ENCODE peak calls at places on chromosomes 4 and X, in six cellular contexts. Q is brain microvascular endothelial cell, M is fibroblast of mammary gland, U is right atrium auricular region, R is tibial artery, K is GM12865. A is an unnamed sample.

GRCh38 chr4:180665994-180666818 is 1577.0 kb upstream of the TENM3 start:
- DNase-seq in Q (peak), U (no peak), M (peak), R (no peak), K (peak), A (peak)

GRCh38 chrX:153643431-153644351 is 3.3 kb upstream of the DUSP9 start:
- DNase-seq in R (no peak), Q (no peak), U (no peak), K (no peak), M (no peak), A (no peak)

GRCh38 chrX:111447298-111447697 is 35.3 kb upstream of the DCX start:
- DNase-seq in M (peak), U (no peak), Q (no peak), K (peak), R (no peak), A (peak)

GRCh38 chrX:153885968-153886903 is at the start of gene L1CAM:
- DNase-seq in U (no peak), M (no peak), Q (no peak), K (no peak), R (no peak), A (no peak)

GRCh38 chrX:117987376-117987775 is 129.2 kb downstream of the KLHL13 start:
- DNase-seq in K (no peak), R (no peak), U (no peak), M (peak), Q (no peak), A (no peak)

GRCh38 chr4:25486171-25486570 is 109.1 kb downstream of the ANAPC4 start:
- DNase-seq in U (no peak), R (no peak), M (no peak), K (no peak), Q (no peak), A (peak)

GRCh38 chrX:29634516-29634915 is 580.8 kb upstream of the MAGEB2 start:
- DNase-seq in Q (no peak), M (no peak), K (no peak), R (no peak), U (no peak), A (no peak)

GRCh38 chr4:73499996-73500765 is 18.6 kb downstream of the AFM start:
- DNase-seq in M (no peak), Q (no peak), R (no peak), U (no peak), K (no peak), A (peak)

GRCh38 chrX:47568656-47569295 is 7.8 kb downstream of the ARAF start:
- DNase-seq in R (no peak), K (peak), U (no peak), Q (no peak), M (peak), A (no peak)

GRCh38 chr4:52241916-52242315 is 190.8 kb downstream of the SPATA18 start:
- DNase-seq in U (no peak), M (no peak), R (no peak), K (no peak), Q (no peak), A (no peak)

GRCh38 chrX:57155171-57155570 is 18.0 kb upstream of the SPIN2A start:
- DNase-seq in U (no peak), M (no peak), K (no peak), Q (no peak), R (no peak), A (peak)

GRCh38 chr4:184856277-184856609 is 30.5 kb upstream of the ACSL1 start:
- DNase-seq in R (no peak), U (no peak), Q (no peak), K (peak), M (peak), A (no peak)

GRCh38 chr4:128830906-128831525 is 21.5 kb downstream of the JADE1 start:
- DNase-seq in Q (no peak), U (no peak), R (no peak), M (no peak), K (peak), A (no peak)

GRCh38 chr4:137124278-137124932 is 407.9 kb downstream of the PCDH18 start:
- DNase-seq in K (peak), M (peak), U (no peak), Q (peak), R (no peak), A (peak)

GRCh38 chr4:8507624-8508023 is 67.0 kb downstream of the TRMT44 start:
- DNase-seq in U (no peak), K (no peak), R (no peak), Q (no peak), M (peak), A (no peak)

GRCh38 chr4:129545599-129546278 is 449.8 kb downstream of the C4orf33 start:
- DNase-seq in Q (peak), R (peak), K (no peak), M (peak), U (peak), A (no peak)

GRCh38 chr4:173264245-173264959 is 69.8 kb downstream of the HMGB2 start:
- DNase-seq in K (peak), Q (peak), R (no peak), M (peak), U (no peak), A (peak)

GRCh38 chr4:10740227-10740626 is 55.7 kb upstream of the CLNK start:
- DNase-seq in U (no peak), Q (no peak), M (no peak), R (no peak), K (no peak), A (no peak)

GRCh38 chr4:174222266-174222872 is 61.1 kb downstream of the FBXO8 start:
- DNase-seq in R (no peak), Q (peak), M (peak), U (no peak), K (peak), A (peak)

GRCh38 chr4:41746025-41746439 is 2.5 kb downstream of the PHOX2B start:
- DNase-seq in U (no peak), R (no peak), K (no peak), M (no peak), Q (no peak), A (no peak)

GRCh38 chrX:50594788-50595187 is 124.2 kb upstream of the DGKK start:
- DNase-seq in K (no peak), R (no peak), Q (no peak), M (no peak), U (no peak), A (no peak)

GRCh38 chr4:69147334-69147733 is 51.1 kb downstream of the UGT2B7 start:
- DNase-seq in Q (no peak), M (no peak), R (no peak), U (no peak), K (no peak), A (no peak)

GRCh38 chrX:129433461-129433860 is 89.8 kb downstream of the SMARCA1 start:
- DNase-seq in Q (no peak), U (no peak), K (no peak), M (no peak), R (no peak), A (no peak)

GRCh38 chr4:102623622-102624021 is 122.5 kb downstream of the NFKB1 start:
- DNase-seq in R (no peak), Q (peak), M (peak), K (no peak), U (no peak), A (no peak)

GRCh38 chr4:150647008-150647407 is 65.1 kb downstream of the MAB21L2 start:
- DNase-seq in M (peak), U (no peak), Q (no peak), K (no peak), R (no peak), A (no peak)

GRCh38 chrX:14920196-14920595 is 47.0 kb downstream of the MOSPD2 start:
- DNase-seq in M (peak), U (no peak), Q (no peak), R (no peak), K (no peak), A (no peak)

GRCh38 chrX:43666301-43666912 is 10.3 kb downstream of the MAOA start:
- DNase-seq in M (no peak), K (no peak), Q (no peak), U (no peak), R (no peak), A (no peak)

GRCh38 chr4:85747871-85748491 is 273.0 kb downstream of the ARHGAP24 start:
- DNase-seq in R (no peak), U (no peak), Q (peak), M (peak), K (peak), A (peak)

GRCh38 chr4:39205476-39205875 is 23.1 kb downstream of the WDR19 start:
- DNase-seq in M (no peak), K (no peak), Q (no peak), U (no peak), R (no peak), A (no peak)

GRCh38 chr4:55321707-55322264 is 24.3 kb upstream of the SRD5A3 start:
- DNase-seq in U (peak), M (peak), K (peak), R (peak), Q (peak), A (peak)

DNA sequence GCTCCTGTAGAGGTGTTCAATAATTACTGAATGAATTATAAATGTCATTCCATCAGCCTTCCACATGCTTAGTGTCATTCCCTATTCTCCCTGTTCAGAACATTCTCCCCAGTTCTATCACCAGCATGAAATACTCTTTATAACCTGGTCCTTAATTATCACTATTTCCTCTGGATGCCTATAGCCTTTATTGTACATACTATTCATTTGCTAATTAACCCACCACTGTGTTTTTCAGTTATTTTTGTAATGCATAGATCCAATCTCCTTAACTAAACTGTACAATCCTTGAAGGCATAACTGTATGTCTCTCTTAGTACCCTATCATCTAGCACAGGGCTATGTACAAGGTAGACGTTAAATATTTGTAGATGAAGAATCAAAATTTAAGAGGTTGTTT is 1.2 kb downstream of the ABCB7 start:
- DNase-seq in M (no peak), Q (no peak), K (no peak), U (no peak), R (no peak), A (no peak)
- H3K4me3 ChIP-seq in M (no peak), Q (no peak), K (peak), U (no peak), R (no peak), A (no peak)

GRCh38 chrX:101973066-101973465 is 41.2 kb upstream of the ZMAT1 start:
- DNase-seq in K (no peak), M (no peak), U (no peak), Q (no peak), R (no peak), A (no peak)
- H3K4me3 ChIP-seq in K (no peak), M (no peak), U (no peak), Q (no peak), R (no peak), A (no peak)

GRCh38 chrX:71060127-71060526 is 8.0 kb downstream of the SNX12 start:
- DNase-seq in U (no peak), Q (no peak), R (no peak), M (no peak), K (no peak), A (no peak)

GRCh38 chrX:71053217-71053621 is 14.9 kb downstream of the SNX12 start:
- DNase-seq in K (peak), Q (peak), M (no peak), R (no peak), U (no peak), A (peak)

GRCh38 chrX:71052721-71053120 is 15.4 kb downstream of the SNX12 start:
- DNase-seq in M (no peak), U (no peak), K (peak), R (no peak), Q (no peak), A (no peak)

GRCh38 chrX:71058116-71058515 is 10.0 kb downstream of the SNX12 start:
- DNase-seq in U (no peak), K (no peak), Q (no peak), R (no peak), M (no peak), A (no peak)

DNA sequence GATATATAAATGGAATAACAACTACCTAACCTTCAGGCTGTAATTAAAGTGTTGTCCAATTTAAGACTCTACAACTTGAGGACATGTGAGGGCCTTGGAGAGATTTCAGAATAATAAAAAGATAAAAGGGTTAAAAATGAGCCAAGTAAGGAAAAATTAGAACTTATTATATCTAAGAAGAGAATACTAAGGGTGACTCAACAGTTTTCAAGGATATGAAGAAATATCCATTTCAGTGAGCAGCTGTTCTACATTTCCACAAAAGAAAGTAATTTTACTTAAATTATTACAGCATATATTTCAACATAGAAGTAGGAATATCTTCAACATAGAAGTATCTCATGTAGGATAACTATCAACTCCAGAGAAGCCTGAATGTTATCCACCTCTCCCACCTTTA is 11.3 kb downstream of the SNX12 start:
- DNase-seq in U (no peak), M (peak), Q (no peak), K (no peak), R (no peak), A (no peak)
- H3K4me3 ChIP-seq in U (no peak), M (no peak), Q (no peak), K (no peak), R (no peak), A (no peak)

GRCh38 chrX:41085105-41085882 is at the start of gene USP9X:
- DNase-seq in K (peak), M (peak), R (peak), Q (peak), U (peak), A (peak)

GRCh38 chrX:41082783-41083182 is 2.5 kb upstream of the USP9X start:
- DNase-seq in Q (no peak), U (no peak), R (no peak), M (no peak), K (no peak), A (no peak)

GRCh38 chrX:41084360-41085104 is 713 bp upstream of the USP9X start:
- DNase-seq in Q (peak), R (peak), K (peak), U (peak), M (peak), A (peak)

GRCh38 chrX:41085883-41086626 is 810 bp downstream of the USP9X start:
- DNase-seq in K (peak), M (peak), Q (peak), U (peak), R (peak), A (peak)

GRCh38 chrX:41084044-41084359 is 1.2 kb upstream of the USP9X start:
- DNase-seq in K (no peak), R (no peak), M (no peak), Q (no peak), U (no peak), A (no peak)
- H3K4me3 ChIP-seq in K (peak), R (peak), M (peak), Q (peak), U (peak), A (peak)

DNA sequence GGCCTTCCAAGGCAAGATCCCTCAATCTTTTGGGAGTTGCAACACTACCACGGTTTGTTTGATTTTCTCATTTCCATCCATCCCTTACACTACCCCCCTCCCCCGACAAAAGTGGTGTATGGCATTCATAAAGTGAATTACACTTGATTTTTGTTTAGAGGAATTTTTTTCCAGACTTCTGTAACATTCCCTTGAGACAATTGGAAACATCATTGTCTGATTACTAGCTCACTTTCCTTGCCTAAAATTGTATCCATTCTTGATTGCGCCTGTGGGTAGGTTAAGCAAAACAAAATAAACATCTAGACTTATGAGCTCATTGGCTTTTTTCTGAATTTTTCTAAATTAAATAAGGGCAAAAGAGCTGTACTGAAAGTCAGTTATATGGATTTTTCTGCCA is 3.5 kb downstream of the GPC3 start:
- DNase-seq in K (no peak), R (no peak), M (no peak), Q (no peak), U (no peak), A (no peak)
- H3K4me3 ChIP-seq in K (no peak), R (no peak), M (no peak), Q (no peak), U (no peak), A (no peak)

GRCh38 chr4:15811703-15812325 is 33.7 kb downstream of the CD38 start:
- DNase-seq in Q (no peak), U (no peak), M (no peak), K (no peak), R (no peak), A (no peak)

GRCh38 chr4:15809058-15809457 is 30.9 kb downstream of the CD38 start:
- DNase-seq in U (no peak), Q (no peak), M (no peak), R (no peak), K (peak), A (no peak)

GRCh38 chr4:15805583-15806517 is 27.7 kb downstream of the CD38 start:
- DNase-seq in M (peak), K (peak), U (no peak), Q (peak), R (no peak), A (peak)

DNA sequence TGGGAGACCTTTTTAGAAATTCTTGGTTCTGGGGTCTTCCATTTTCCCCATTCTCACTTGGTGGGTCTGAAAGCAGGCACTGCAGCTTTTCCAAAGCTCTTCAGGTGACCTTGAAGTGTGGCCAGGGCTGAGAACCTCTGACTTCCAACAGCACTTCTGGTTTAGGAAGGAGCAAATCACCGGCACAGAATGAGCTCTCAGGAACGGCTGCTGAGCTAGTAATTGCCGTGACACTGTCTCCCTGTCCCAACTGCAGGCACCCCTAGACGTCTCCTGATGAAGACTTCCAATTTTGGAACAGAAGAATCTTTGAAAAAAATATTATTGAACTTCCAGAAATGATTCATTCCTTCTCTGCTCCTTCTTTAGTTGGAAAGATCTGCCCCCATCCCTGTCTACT is 31.3 kb downstream of the CD38 start:
- DNase-seq in K (no peak), U (no peak), Q (no peak), R (no peak), M (no peak), A (no peak)
- H3K4me3 ChIP-seq in K (no peak), U (no peak), Q (no peak), R (no peak), M (no peak), A (no peak)

A was measured in small intestine.